ENCODE peak calls at places on chromosomes 11 and 22, in five cellular contexts. One of them, this sample, is unnamed.

GRCh38 chr11:44324787-44325525 is 15.0 kb upstream of the ALX4 start:
- DNase-seq in PC-3: peak; percentile 17
- DNase-seq in MM.1S: no peak
- DNase-seq in HCT116: no peak
- DNase-seq in GM23248: no peak
- DNase-seq in this sample: no peak

GRCh38 chr11:69078930-69079607 is 30.3 kb downstream of the TPCN2 start:
- DNase-seq in PC-3: no peak
- DNase-seq in MM.1S: no peak
- DNase-seq in HCT116: no peak
- DNase-seq in GM23248: no peak
- DNase-seq in this sample: no peak

GRCh38 chr11:126114486-126115252 is 52.0 kb upstream of the CDON start:
- DNase-seq in PC-3: no peak
- DNase-seq in MM.1S: no peak
- DNase-seq in HCT116: no peak
- DNase-seq in GM23248: peak; percentile 41
- DNase-seq in this sample: no peak

GRCh38 chr11:19199037-19199436 is 2.7 kb downstream of the CSRP3 start:
- DNase-seq in PC-3: no peak
- DNase-seq in MM.1S: no peak
- DNase-seq in HCT116: no peak
- DNase-seq in GM23248: no peak
- DNase-seq in this sample: no peak

GRCh38 chr11:37512156-37512780 is 914.2 kb upstream of the RAG2 start:
- DNase-seq in PC-3: no peak
- DNase-seq in MM.1S: no peak
- DNase-seq in HCT116: no peak
- DNase-seq in GM23248: peak; percentile 3
- DNase-seq in this sample: no peak

GRCh38 chr11:473975-474785 is 24.1 kb downstream of the PTDSS2 start:
- DNase-seq in PC-3: no peak
- DNase-seq in MM.1S: no peak
- DNase-seq in HCT116: no peak
- DNase-seq in GM23248: no peak
- DNase-seq in this sample: no peak

GRCh38 chr11:62124186-62125113 is 639 bp downstream of the INCENP start:
- DNase-seq in PC-3: peak; percentile 46
- DNase-seq in MM.1S: peak; percentile 53
- DNase-seq in HCT116: no peak
- DNase-seq in GM23248: peak; percentile 77
- DNase-seq in this sample: peak; percentile 52

GRCh38 chr22:32758866-32759385 is 42.6 kb upstream of the TIMP3 start:
- DNase-seq in PC-3: no peak
- DNase-seq in MM.1S: no peak
- DNase-seq in HCT116: no peak
- DNase-seq in GM23248: peak; percentile 22
- DNase-seq in this sample: no peak

GRCh38 chr22:50251472-50252054 is 498 bp upstream of the HDAC10 start:
- DNase-seq in PC-3: no peak
- DNase-seq in MM.1S: no peak
- DNase-seq in HCT116: no peak
- DNase-seq in GM23248: no peak
- DNase-seq in this sample: no peak

GRCh38 chr22:47775686-47776085 is 1013.2 kb downstream of the TBC1D22A start:
- DNase-seq in PC-3: peak; percentile 77
- DNase-seq in MM.1S: no peak
- DNase-seq in HCT116: no peak
- DNase-seq in GM23248: no peak
- DNase-seq in this sample: no peak

GRCh38 chr11:47189100-47189834 is 3.0 kb upstream of the PACSIN3 start:
- DNase-seq in PC-3: peak; percentile 86
- DNase-seq in MM.1S: no peak
- DNase-seq in HCT116: no peak
- DNase-seq in GM23248: peak; percentile 77
- DNase-seq in this sample: no peak

DNA sequence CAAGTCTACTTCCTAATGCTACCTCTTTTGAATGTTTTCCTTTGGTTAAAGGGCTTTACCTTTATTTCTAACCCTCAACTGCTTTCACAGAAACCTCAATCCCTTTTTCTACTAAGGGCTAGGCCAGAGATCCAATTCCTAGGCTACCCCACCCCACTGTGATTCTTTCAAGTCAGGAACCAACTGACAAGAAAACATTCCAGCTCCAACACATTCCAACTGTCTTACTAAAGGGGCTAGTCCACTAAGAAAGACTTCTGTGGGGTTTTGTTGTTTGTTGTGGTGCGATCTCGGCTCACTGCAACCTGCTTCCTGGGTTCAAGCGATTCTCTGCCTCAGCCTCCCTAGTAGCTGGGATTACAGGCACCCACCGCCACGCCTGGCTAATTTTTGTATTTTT is 151.3 kb downstream of the APOL5 start:
- DNase-seq in PC-3: peak; percentile 9
- DNase-seq in MM.1S: no peak
- DNase-seq in HCT116: no peak
- DNase-seq in GM23248: peak; percentile 12
- DNase-seq in this sample: peak; percentile 44
- TF ChIP-seq EZH2 in PC-3: no peak
- TF ChIP-seq EZH2 in MM.1S: no peak
- TF ChIP-seq EZH2 in HCT116: no peak
- TF ChIP-seq EZH2 in GM23248: no peak
- TF ChIP-seq EZH2 in this sample: no peak

GRCh38 chr11:108536783-108537182 is 38.6 kb upstream of the POGLUT3 start:
- DNase-seq in PC-3: no peak
- DNase-seq in MM.1S: no peak
- DNase-seq in HCT116: no peak
- DNase-seq in GM23248: no peak
- DNase-seq in this sample: no peak
- H3K4me2 ChIP-seq in PC-3: no peak overlapping the region
- H3K4me2 ChIP-seq in MM.1S: no peak overlapping the region
- H3K4me2 ChIP-seq in HCT116: no peak overlapping the region
- H3K4me2 ChIP-seq in GM23248: no peak overlapping the region
- H3K4me2 ChIP-seq in this sample: no peak overlapping the region

DNA sequence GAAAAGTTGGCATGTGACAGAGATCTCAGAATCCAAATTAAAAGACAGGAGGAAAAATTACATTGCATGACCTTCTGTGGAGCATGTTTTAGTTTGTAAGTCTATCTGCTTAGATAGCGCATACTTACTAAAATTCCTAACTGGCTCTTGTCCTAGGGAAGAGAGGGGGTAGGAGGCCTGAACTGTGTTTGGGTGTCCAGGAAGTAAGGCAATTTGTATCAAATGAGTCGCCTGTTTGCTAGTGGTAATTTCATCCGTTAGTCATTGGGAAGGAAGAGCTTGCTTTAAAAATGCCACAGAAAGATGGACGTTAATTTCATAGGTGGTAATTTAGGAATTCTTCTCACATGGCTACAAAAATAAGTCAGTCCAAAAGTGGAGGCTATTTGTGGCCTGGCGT is 18.5 kb downstream of the GRK3 start:
- DNase-seq in PC-3: no peak
- DNase-seq in MM.1S: no peak
- DNase-seq in HCT116: no peak
- DNase-seq in GM23248: peak; percentile 39
- DNase-seq in this sample: no peak
- TF ChIP-seq EZH2phosphoT487 in PC-3: no peak
- TF ChIP-seq EZH2phosphoT487 in MM.1S: no peak
- TF ChIP-seq EZH2phosphoT487 in HCT116: no peak
- TF ChIP-seq EZH2phosphoT487 in GM23248: no peak
- TF ChIP-seq EZH2phosphoT487 in this sample: no peak

GRCh38 chr11:77289737-77290136 is 11.7 kb downstream of the GDPD4 start:
- DNase-seq in PC-3: no peak
- DNase-seq in MM.1S: no peak
- DNase-seq in HCT116: no peak
- DNase-seq in GM23248: no peak
- DNase-seq in this sample: no peak

GRCh38 chr11:77287615-77288273 is 13.7 kb downstream of the GDPD4 start:
- DNase-seq in PC-3: peak; percentile 87
- DNase-seq in MM.1S: no peak
- DNase-seq in HCT116: no peak
- DNase-seq in GM23248: peak; percentile 95
- DNase-seq in this sample: no peak

GRCh38 chr11:77287136-77287535 is 14.3 kb downstream of the GDPD4 start:
- DNase-seq in PC-3: peak; percentile 17
- DNase-seq in MM.1S: no peak
- DNase-seq in HCT116: no peak
- DNase-seq in GM23248: peak; percentile 30
- DNase-seq in this sample: no peak

GRCh38 chr11:77283101-77283500 is 18.4 kb downstream of the GDPD4 start:
- DNase-seq in PC-3: no peak
- DNase-seq in MM.1S: no peak
- DNase-seq in HCT116: no peak
- DNase-seq in GM23248: no peak
- DNase-seq in this sample: no peak

GRCh38 chr11:77284476-77285468 is 16.7 kb downstream of the GDPD4 start:
- DNase-seq in PC-3: no peak
- DNase-seq in MM.1S: no peak
- DNase-seq in HCT116: no peak
- DNase-seq in GM23248: no peak
- DNase-seq in this sample: no peak
- TF ChIP-seq EZH2 in PC-3: no peak
- TF ChIP-seq EZH2 in MM.1S: no peak
- TF ChIP-seq EZH2 in HCT116: no peak
- TF ChIP-seq EZH2 in GM23248: no peak
- TF ChIP-seq EZH2 in this sample: no peak

GRCh38 chr11:33376331-33377099 is 119.3 kb downstream of the HIPK3 start:
- DNase-seq in PC-3: no peak
- DNase-seq in MM.1S: peak; percentile 27
- DNase-seq in HCT116: no peak
- DNase-seq in GM23248: peak; percentile 67
- DNase-seq in this sample: peak; percentile 66

GRCh38 chr11:33375688-33376311 is 118.6 kb downstream of the HIPK3 start:
- DNase-seq in PC-3: peak; percentile 34
- DNase-seq in MM.1S: peak; percentile 16
- DNase-seq in HCT116: no peak
- DNase-seq in GM23248: peak; percentile 71
- DNase-seq in this sample: peak; percentile 75

GRCh38 chr11:33377100-33377851 is 120.1 kb downstream of the HIPK3 start:
- DNase-seq in PC-3: no peak
- DNase-seq in MM.1S: no peak
- DNase-seq in HCT116: no peak
- DNase-seq in GM23248: peak; percentile 49
- DNase-seq in this sample: peak; percentile 5

GRCh38 chr11:33373636-33374035 is 116.5 kb downstream of the HIPK3 start:
- DNase-seq in PC-3: peak; percentile 27
- DNase-seq in MM.1S: no peak
- DNase-seq in HCT116: no peak
- DNase-seq in GM23248: no peak
- DNase-seq in this sample: no peak

DNA sequence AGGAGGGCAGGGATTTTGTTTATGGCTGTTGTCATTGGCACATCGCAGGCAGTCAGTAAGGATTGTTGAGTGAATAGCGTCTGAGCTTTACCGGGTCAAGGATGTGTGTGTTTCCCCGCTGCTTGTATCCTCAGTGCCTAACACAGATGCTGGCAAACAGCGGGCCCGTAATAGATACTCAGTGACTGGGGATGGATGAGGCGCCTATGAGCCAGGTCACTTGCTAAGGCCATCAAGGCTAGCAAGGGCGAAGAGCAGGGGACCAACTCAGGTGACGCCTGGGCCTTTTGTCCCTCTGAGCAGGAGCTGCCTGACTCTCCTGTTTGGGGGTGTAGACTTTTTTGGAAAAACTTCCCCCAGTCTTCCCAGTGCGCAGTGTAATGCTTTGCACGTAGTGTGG is 118.1 kb downstream of the HIPK3 start:
- DNase-seq in PC-3: no peak
- DNase-seq in MM.1S: no peak
- DNase-seq in HCT116: no peak
- DNase-seq in GM23248: no peak
- DNase-seq in this sample: no peak
- H3K4me2 ChIP-seq in PC-3: peak overlapping the region; percentile 81
- H3K4me2 ChIP-seq in MM.1S: peak overlapping the region; percentile 64
- H3K4me2 ChIP-seq in HCT116: no peak overlapping the region
- H3K4me2 ChIP-seq in GM23248: peak overlapping the region; percentile 85
- H3K4me2 ChIP-seq in this sample: peak overlapping the region; percentile 91

GRCh38 chr22:45543243-45543642 is 40.6 kb downstream of the FBLN1 start:
- DNase-seq in PC-3: no peak
- DNase-seq in MM.1S: no peak
- DNase-seq in HCT116: no peak
- DNase-seq in GM23248: no peak
- DNase-seq in this sample: no peak
- TF ChIP-seq EZH2phosphoT487 in PC-3: no peak
- TF ChIP-seq EZH2phosphoT487 in MM.1S: no peak
- TF ChIP-seq EZH2phosphoT487 in HCT116: no peak
- TF ChIP-seq EZH2phosphoT487 in GM23248: no peak
- TF ChIP-seq EZH2phosphoT487 in this sample: no peak

This sample was measured in neural progenitor cell.